ENCODE peak calls at places on chromosomes 7 and 10, in eight cellular contexts. K, Z, A, W, X, C, Y and N are unnamed samples.

GRCh38 chr7:42372498-42372897 is 135.5 kb upstream of the GLI3 start:
- DNase-seq in X (no peak), K (no peak), A (no peak), C (no peak), W (no peak), Y (no peak), Z (no peak), N (no peak)

GRCh38 chr10:89280501-89280900 is 21.3 kb upstream of the IFIT2 start:
- DNase-seq in A (no peak), X (no peak), Y (no peak), W (no peak), C (no peak), Z (no peak), K (no peak), N (no peak)

GRCh38 chr10:133335238-133336122 is 1.2 kb downstream of the CALY start:
- DNase-seq in W (peak), Y (peak), A (no peak), Z (peak), C (peak), X (no peak), K (peak), N (no peak)

GRCh38 chr7:139830779-139831498 is 1.9 kb downstream of the TBXAS1 start:
- DNase-seq in W (no peak), C (peak), Z (no peak), X (no peak), K (no peak), A (no peak), Y (no peak), N (no peak)

GRCh38 chr10:10094700-10095099 is 923.0 kb upstream of the CELF2 start:
- DNase-seq in A (no peak), Y (no peak), C (no peak), Z (no peak), K (no peak), W (no peak), X (no peak), N (no peak)

GRCh38 chr7:1948887-1949680 is 279.0 kb downstream of the ELFN1 start:
- DNase-seq in W (no peak), K (no peak), A (no peak), C (no peak), Y (no peak), Z (no peak), X (no peak), N (no peak)

GRCh38 chr7:139060838-139061237 is 25.0 kb upstream of the ZC3HAV1L start:
- DNase-seq in A (no peak), Y (no peak), C (no peak), K (no peak), X (no peak), Z (no peak), W (no peak), N (no peak)

GRCh38 chr7:77680266-77680665 is 16.0 kb upstream of the RSBN1L start:
- DNase-seq in X (no peak), K (no peak), Y (no peak), C (no peak), W (no peak), Z (peak), A (no peak), N (no peak)

GRCh38 chr7:27141138-27141537 is 2.3 kb downstream of the HOXA5 start:
- DNase-seq in C (no peak), X (no peak), W (no peak), Y (no peak), A (no peak), K (no peak), Z (no peak), N (no peak)